ENCODE peak calls at places on chromosomes 5 and 9, in eight cellular contexts. One of them, this sample, is unnamed.

GRCh38 chr9:71003346-71003745 is 118.1 kb downstream of the TRPM3 start:
- DNase-seq in left ventricle myocardium inferior: no peak
- DNase-seq in suprapubic skin: no peak
- DNase-seq in A549: no peak
- DNase-seq in right lobe of liver: no peak
- DNase-seq in breast epithelium: no peak
- DNase-seq in hepatocyte: no peak
- DNase-seq in brain microvascular endothelial cell: no peak
- DNase-seq in this sample: no peak

GRCh38 chr5:151799407-151799806 is 27.7 kb downstream of the G3BP1 start:
- DNase-seq in brain microvascular endothelial cell: peak
- DNase-seq in breast epithelium: no peak
- DNase-seq in suprapubic skin: no peak
- DNase-seq in right lobe of liver: no peak
- DNase-seq in hepatocyte: no peak
- DNase-seq in left ventricle myocardium inferior: no peak
- DNase-seq in A549: no peak
- DNase-seq in this sample: no peak

GRCh38 chr9:107249131-107249533 is 33.9 kb upstream of the RAD23B start:
- DNase-seq in brain microvascular endothelial cell: no peak
- DNase-seq in hepatocyte: no peak
- DNase-seq in A549: peak
- DNase-seq in breast epithelium: no peak
- DNase-seq in left ventricle myocardium inferior: no peak
- DNase-seq in suprapubic skin: no peak
- DNase-seq in right lobe of liver: no peak
- DNase-seq in this sample: no peak

GRCh38 chr5:172144931-172145869 is 42.8 kb downstream of the STK10 start:
- DNase-seq in A549: no peak
- DNase-seq in suprapubic skin: no peak
- DNase-seq in hepatocyte: no peak
- DNase-seq in right lobe of liver: no peak
- DNase-seq in brain microvascular endothelial cell: no peak
- DNase-seq in left ventricle myocardium inferior: no peak
- DNase-seq in breast epithelium: no peak
- DNase-seq in this sample: no peak

GRCh38 chr5:58085800-58086199 is 374.1 kb downstream of the PLK2 start:
- DNase-seq in suprapubic skin: no peak
- DNase-seq in hepatocyte: no peak
- DNase-seq in brain microvascular endothelial cell: peak
- DNase-seq in right lobe of liver: no peak
- DNase-seq in left ventricle myocardium inferior: no peak
- DNase-seq in breast epithelium: no peak
- DNase-seq in A549: peak
- DNase-seq in this sample: peak

GRCh38 chr5:41776435-41776834 is 93.8 kb downstream of the OXCT1 start:
- DNase-seq in left ventricle myocardium inferior: no peak
- DNase-seq in right lobe of liver: no peak
- DNase-seq in hepatocyte: no peak
- DNase-seq in A549: no peak
- DNase-seq in breast epithelium: no peak
- DNase-seq in suprapubic skin: no peak
- DNase-seq in brain microvascular endothelial cell: no peak
- DNase-seq in this sample: no peak

GRCh38 chr5:16057277-16057676 is 122.3 kb downstream of the MARCHF11 start:
- DNase-seq in brain microvascular endothelial cell: peak
- DNase-seq in A549: no peak
- DNase-seq in left ventricle myocardium inferior: no peak
- DNase-seq in breast epithelium: no peak
- DNase-seq in suprapubic skin: no peak
- DNase-seq in hepatocyte: no peak
- DNase-seq in right lobe of liver: no peak
- DNase-seq in this sample: no peak

GRCh38 chr9:114288233-114289051 is 34.5 kb upstream of the ORM1 start:
- DNase-seq in breast epithelium: no peak
- DNase-seq in left ventricle myocardium inferior: peak
- DNase-seq in A549: peak
- DNase-seq in right lobe of liver: peak
- DNase-seq in brain microvascular endothelial cell: peak
- DNase-seq in hepatocyte: no peak
- DNase-seq in suprapubic skin: peak
- DNase-seq in this sample: peak

GRCh38 chr9:69326261-69326660 is 1.2 kb downstream of the ENTREP1 start:
- DNase-seq in left ventricle myocardium inferior: peak
- DNase-seq in right lobe of liver: no peak
- DNase-seq in hepatocyte: no peak
- DNase-seq in brain microvascular endothelial cell: no peak
- DNase-seq in suprapubic skin: no peak
- DNase-seq in breast epithelium: peak
- DNase-seq in A549: no peak
- DNase-seq in this sample: no peak

GRCh38 chr9:108511200-108511756 is 344.5 kb downstream of the ACTL7B start:
- DNase-seq in left ventricle myocardium inferior: no peak
- DNase-seq in hepatocyte: no peak
- DNase-seq in suprapubic skin: no peak
- DNase-seq in right lobe of liver: no peak
- DNase-seq in brain microvascular endothelial cell: peak
- DNase-seq in breast epithelium: no peak
- DNase-seq in A549: no peak
- DNase-seq in this sample: no peak

GRCh38 chr5:107958861-107959260 is 288.1 kb upstream of the EFNA5 start:
- DNase-seq in A549: no peak
- DNase-seq in suprapubic skin: no peak
- DNase-seq in breast epithelium: no peak
- DNase-seq in right lobe of liver: no peak
- DNase-seq in hepatocyte: no peak
- DNase-seq in left ventricle myocardium inferior: no peak
- DNase-seq in brain microvascular endothelial cell: no peak
- DNase-seq in this sample: no peak

GRCh38 chr9:93464876-93465275 is 11.5 kb upstream of the FAM120AOS start:
- DNase-seq in hepatocyte: no peak
- DNase-seq in breast epithelium: no peak
- DNase-seq in brain microvascular endothelial cell: no peak
- DNase-seq in left ventricle myocardium inferior: no peak
- DNase-seq in right lobe of liver: no peak
- DNase-seq in suprapubic skin: no peak
- DNase-seq in A549: no peak
- DNase-seq in this sample: no peak

GRCh38 chr9:79883073-79883645 is 311.4 kb downstream of the TLE4 start:
- DNase-seq in left ventricle myocardium inferior: peak
- DNase-seq in breast epithelium: no peak
- DNase-seq in hepatocyte: no peak
- DNase-seq in brain microvascular endothelial cell: no peak
- DNase-seq in suprapubic skin: no peak
- DNase-seq in right lobe of liver: no peak
- DNase-seq in A549: no peak
- DNase-seq in this sample: no peak

GRCh38 chr5:95686661-95687060 is 3.9 kb upstream of the SPATA9 start:
- DNase-seq in breast epithelium: no peak
- DNase-seq in suprapubic skin: no peak
- DNase-seq in right lobe of liver: no peak
- DNase-seq in left ventricle myocardium inferior: no peak
- DNase-seq in hepatocyte: no peak
- DNase-seq in brain microvascular endothelial cell: no peak
- DNase-seq in A549: no peak
- DNase-seq in this sample: no peak

GRCh38 chr9:124343533-124344290 is 71.5 kb downstream of the PSMB7 start:
- DNase-seq in right lobe of liver: peak
- DNase-seq in A549: no peak
- DNase-seq in hepatocyte: no peak
- DNase-seq in suprapubic skin: no peak
- DNase-seq in breast epithelium: no peak
- DNase-seq in brain microvascular endothelial cell: no peak
- DNase-seq in left ventricle myocardium inferior: peak
- DNase-seq in this sample: no peak

GRCh38 chr9:101311759-101312420 is 72.9 kb downstream of the BAAT start:
- DNase-seq in right lobe of liver: no peak
- DNase-seq in breast epithelium: no peak
- DNase-seq in hepatocyte: peak
- DNase-seq in A549: peak
- DNase-seq in brain microvascular endothelial cell: peak
- DNase-seq in left ventricle myocardium inferior: no peak
- DNase-seq in suprapubic skin: no peak
- DNase-seq in this sample: peak

GRCh38 chr9:136529516-136530471 is 16.1 kb downstream of the NOTCH1 start:
- DNase-seq in right lobe of liver: no peak
- DNase-seq in brain microvascular endothelial cell: no peak
- DNase-seq in hepatocyte: no peak
- DNase-seq in left ventricle myocardium inferior: no peak
- DNase-seq in suprapubic skin: no peak
- DNase-seq in breast epithelium: no peak
- DNase-seq in A549: no peak
- DNase-seq in this sample: no peak

GRCh38 chr9:10612649-10613398 is at the start of gene PTPRD:
- DNase-seq in suprapubic skin: no peak
- DNase-seq in brain microvascular endothelial cell: peak
- DNase-seq in hepatocyte: peak
- DNase-seq in breast epithelium: no peak
- DNase-seq in left ventricle myocardium inferior: no peak
- DNase-seq in A549: peak
- DNase-seq in right lobe of liver: peak
- DNase-seq in this sample: peak
- TF ChIP-seq CTCF in suprapubic skin: no peak
- TF ChIP-seq CTCF in brain microvascular endothelial cell: peak
- TF ChIP-seq CTCF in hepatocyte: peak
- TF ChIP-seq CTCF in breast epithelium: no peak
- TF ChIP-seq CTCF in left ventricle myocardium inferior: no peak
- TF ChIP-seq CTCF in A549: peak
- TF ChIP-seq CTCF in right lobe of liver: no peak
- TF ChIP-seq CTCF in this sample: peak

GRCh38 chr9:97981828-97982164 is 1.3 kb upstream of the ANP32B start:
- DNase-seq in hepatocyte: no peak
- DNase-seq in suprapubic skin: no peak
- DNase-seq in right lobe of liver: no peak
- DNase-seq in A549: no peak
- DNase-seq in left ventricle myocardium inferior: no peak
- DNase-seq in brain microvascular endothelial cell: no peak
- DNase-seq in breast epithelium: no peak
- DNase-seq in this sample: no peak

GRCh38 chr9:97980479-97980803 is 2.7 kb upstream of the ANP32B start:
- DNase-seq in right lobe of liver: no peak
- DNase-seq in brain microvascular endothelial cell: no peak
- DNase-seq in left ventricle myocardium inferior: peak
- DNase-seq in suprapubic skin: peak
- DNase-seq in breast epithelium: peak
- DNase-seq in A549: no peak
- DNase-seq in hepatocyte: no peak
- DNase-seq in this sample: no peak

GRCh38 chr9:97979778-97980478 is 3.2 kb upstream of the ANP32B start:
- DNase-seq in brain microvascular endothelial cell: no peak
- DNase-seq in right lobe of liver: no peak
- DNase-seq in breast epithelium: no peak
- DNase-seq in hepatocyte: no peak
- DNase-seq in A549: no peak
- DNase-seq in suprapubic skin: no peak
- DNase-seq in left ventricle myocardium inferior: no peak
- DNase-seq in this sample: no peak

GRCh38 chr9:97980918-97981827 is 2.0 kb upstream of the ANP32B start:
- DNase-seq in left ventricle myocardium inferior: peak
- DNase-seq in hepatocyte: peak
- DNase-seq in suprapubic skin: peak
- DNase-seq in A549: no peak
- DNase-seq in right lobe of liver: no peak
- DNase-seq in brain microvascular endothelial cell: no peak
- DNase-seq in breast epithelium: peak
- DNase-seq in this sample: no peak

GRCh38 chr9:97978706-97979105 is 4.4 kb upstream of the ANP32B start:
- DNase-seq in brain microvascular endothelial cell: no peak
- DNase-seq in A549: no peak
- DNase-seq in suprapubic skin: no peak
- DNase-seq in left ventricle myocardium inferior: no peak
- DNase-seq in breast epithelium: no peak
- DNase-seq in right lobe of liver: no peak
- DNase-seq in hepatocyte: no peak
- DNase-seq in this sample: no peak
- H3K4me3 ChIP-seq in brain microvascular endothelial cell: no peak
- H3K4me3 ChIP-seq in A549: no peak
- H3K4me3 ChIP-seq in suprapubic skin: no peak
- H3K4me3 ChIP-seq in left ventricle myocardium inferior: no peak
- H3K4me3 ChIP-seq in breast epithelium: no peak
- H3K4me3 ChIP-seq in right lobe of liver: no peak
- H3K4me3 ChIP-seq in hepatocyte: no peak
- H3K4me3 ChIP-seq in this sample: no peak

GRCh38 chr9:72145093-72145492 is 4.1 kb upstream of the GDA start:
- DNase-seq in left ventricle myocardium inferior: no peak
- DNase-seq in right lobe of liver: no peak
- DNase-seq in suprapubic skin: no peak
- DNase-seq in A549: no peak
- DNase-seq in brain microvascular endothelial cell: no peak
- DNase-seq in hepatocyte: peak
- DNase-seq in breast epithelium: no peak
- DNase-seq in this sample: no peak

GRCh38 chr9:72147676-72148075 is 1.6 kb upstream of the GDA start:
- DNase-seq in A549: no peak
- DNase-seq in right lobe of liver: no peak
- DNase-seq in brain microvascular endothelial cell: no peak
- DNase-seq in left ventricle myocardium inferior: no peak
- DNase-seq in hepatocyte: no peak
- DNase-seq in breast epithelium: no peak
- DNase-seq in suprapubic skin: no peak
- DNase-seq in this sample: no peak

GRCh38 chr9:72149231-72149975 is at the start of gene GDA:
- DNase-seq in hepatocyte: peak
- DNase-seq in A549: peak
- DNase-seq in left ventricle myocardium inferior: no peak
- DNase-seq in brain microvascular endothelial cell: no peak
- DNase-seq in breast epithelium: no peak
- DNase-seq in suprapubic skin: no peak
- DNase-seq in right lobe of liver: peak
- DNase-seq in this sample: no peak

GRCh38 chr9:72141484-72141883 is 7.8 kb upstream of the GDA start:
- DNase-seq in right lobe of liver: no peak
- DNase-seq in suprapubic skin: no peak
- DNase-seq in A549: no peak
- DNase-seq in hepatocyte: no peak
- DNase-seq in brain microvascular endothelial cell: no peak
- DNase-seq in left ventricle myocardium inferior: no peak
- DNase-seq in breast epithelium: no peak
- DNase-seq in this sample: no peak

GRCh38 chr9:72145733-72146132 is 3.5 kb upstream of the GDA start:
- DNase-seq in brain microvascular endothelial cell: no peak
- DNase-seq in right lobe of liver: no peak
- DNase-seq in hepatocyte: no peak
- DNase-seq in suprapubic skin: no peak
- DNase-seq in A549: no peak
- DNase-seq in left ventricle myocardium inferior: no peak
- DNase-seq in breast epithelium: no peak
- DNase-seq in this sample: no peak
- TF ChIP-seq CTCF in brain microvascular endothelial cell: no peak
- TF ChIP-seq CTCF in right lobe of liver: no peak
- TF ChIP-seq CTCF in hepatocyte: no peak
- TF ChIP-seq CTCF in suprapubic skin: no peak
- TF ChIP-seq CTCF in A549: no peak
- TF ChIP-seq CTCF in left ventricle myocardium inferior: no peak
- TF ChIP-seq CTCF in breast epithelium: no peak
- TF ChIP-seq CTCF in this sample: no peak

DNA sequence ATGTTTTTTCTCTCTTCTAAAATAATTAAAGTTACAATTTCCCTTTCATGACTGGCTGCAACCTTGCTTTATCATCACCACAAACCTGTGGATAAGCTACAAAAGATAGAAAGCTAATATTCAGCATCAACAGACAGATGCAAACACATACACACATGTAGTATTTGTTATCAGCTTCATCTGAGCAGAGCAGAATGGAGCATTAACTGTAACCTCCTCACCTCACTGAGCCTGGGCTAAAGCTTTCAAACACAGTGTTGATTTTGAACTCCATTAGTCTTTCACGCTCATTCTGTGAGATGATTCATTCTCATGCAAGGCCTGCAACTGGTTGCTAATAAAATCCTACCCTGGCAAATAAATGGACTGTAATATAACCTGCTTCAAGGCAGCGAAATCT is 1360.7 kb upstream of the ACO1 start:
- DNase-seq in hepatocyte: no peak
- DNase-seq in left ventricle myocardium inferior: no peak
- DNase-seq in right lobe of liver: no peak
- DNase-seq in breast epithelium: no peak
- DNase-seq in A549: no peak
- DNase-seq in suprapubic skin: no peak
- DNase-seq in brain microvascular endothelial cell: no peak
- DNase-seq in this sample: no peak
- H3K4me3 ChIP-seq in hepatocyte: no peak
- H3K4me3 ChIP-seq in left ventricle myocardium inferior: no peak
- H3K4me3 ChIP-seq in right lobe of liver: no peak
- H3K4me3 ChIP-seq in breast epithelium: no peak
- H3K4me3 ChIP-seq in A549: no peak
- H3K4me3 ChIP-seq in suprapubic skin: no peak
- H3K4me3 ChIP-seq in brain microvascular endothelial cell: no peak
- H3K4me3 ChIP-seq in this sample: no peak

This sample was measured in astrocyte of the cerebellum.